ENCODE peak calls at places on chromosomes 4 and X, in six cellular contexts. I is Panc1, U is mucosa of descending colon, V is left lung, M is colonic mucosa, J is right atrium auricular region. O is an unnamed sample. For H3K4me1, the result is how much of the 10 kb centered on the place peaks cover.

GRCh38 chr4:36244257-36245084 is at the start of gene ARAP2:
- DNase-seq in I (no peak), U (peak), V (peak), M (peak), J (peak), O (peak)

GRCh38 chr4:185535818-185536729 is 767 bp upstream of the PDLIM3 start:
- DNase-seq in I (no peak), U (no peak), V (no peak), M (no peak), J (peak), O (no peak)

GRCh38 chr4:137952116-137952515 is 290.0 kb downstream of the SLC7A11 start:
- DNase-seq in I (no peak), U (no peak), V (peak), M (no peak), J (no peak), O (no peak)

GRCh38 chr4:10303291-10303690 is 153.9 kb downstream of the ZNF518B start:
- DNase-seq in I (no peak), U (no peak), V (no peak), M (no peak), J (no peak), O (no peak)

GRCh38 chrX:84907324-84907946 is 96.2 kb upstream of the APOOL start:
- DNase-seq in I (no peak), U (no peak), V (no peak), M (no peak), J (no peak), O (no peak)

GRCh38 chr4:101835121-101835904 is 44.8 kb downstream of the BANK1 start:
- DNase-seq in I (no peak), U (no peak), V (no peak), M (no peak), J (no peak), O (no peak)

GRCh38 chr4:110025057-110025456 is 112.4 kb downstream of the EGF start:
- DNase-seq in I (no peak), U (no peak), V (no peak), M (no peak), J (no peak), O (no peak)

GRCh38 chr4:19930742-19931141 is 321.0 kb upstream of the SLIT2 start:
- DNase-seq in I (no peak), U (no peak), V (no peak), M (no peak), J (no peak), O (no peak)

GRCh38 chr4:25667931-25668557 is 12.4 kb downstream of the SLC34A2 start:
- DNase-seq in I (no peak), U (no peak), V (no peak), M (peak), J (no peak), O (no peak)

GRCh38 chr4:155629183-155629825 is 37.3 kb upstream of the GUCY1A1 start:
- DNase-seq in I (no peak), U (no peak), V (no peak), M (no peak), J (no peak), O (no peak)

GRCh38 chrX:109732319-109732779 is 708 bp downstream of the ACSL4 start:
- DNase-seq in I (no peak), U (no peak), V (no peak), M (no peak), J (no peak), O (peak)

GRCh38 chrX:641671-642435 is 11.3 kb downstream of the SHOX start:
- DNase-seq in I (no peak), U (no peak), V (no peak), M (no peak), J (no peak), O (no peak)

GRCh38 chrX:95903490-95903889 is 781.2 kb upstream of the DIAPH2 start:
- DNase-seq in I (no peak), U (no peak), V (no peak), M (no peak), J (no peak), O (no peak)

GRCh38 chr4:147596976-147597375 is 20.2 kb upstream of the TMEM184C start:
- DNase-seq in I (no peak), U (no peak), V (peak), M (no peak), J (no peak), O (no peak)
- H3K4me1 ChIP-seq in I (under half), U (under half), V (under half), M (under half), J (under half), O (under half)

GRCh38 chr4:71113294-71113693 is 119.8 kb downstream of the DCK start:
- DNase-seq in I (no peak), U (no peak), V (no peak), M (peak), J (no peak), O (no peak)
- TF ChIP-seq CTCF in I (peak), U (no peak), V (no peak), M (peak), J (no peak), O (peak)

DNA sequence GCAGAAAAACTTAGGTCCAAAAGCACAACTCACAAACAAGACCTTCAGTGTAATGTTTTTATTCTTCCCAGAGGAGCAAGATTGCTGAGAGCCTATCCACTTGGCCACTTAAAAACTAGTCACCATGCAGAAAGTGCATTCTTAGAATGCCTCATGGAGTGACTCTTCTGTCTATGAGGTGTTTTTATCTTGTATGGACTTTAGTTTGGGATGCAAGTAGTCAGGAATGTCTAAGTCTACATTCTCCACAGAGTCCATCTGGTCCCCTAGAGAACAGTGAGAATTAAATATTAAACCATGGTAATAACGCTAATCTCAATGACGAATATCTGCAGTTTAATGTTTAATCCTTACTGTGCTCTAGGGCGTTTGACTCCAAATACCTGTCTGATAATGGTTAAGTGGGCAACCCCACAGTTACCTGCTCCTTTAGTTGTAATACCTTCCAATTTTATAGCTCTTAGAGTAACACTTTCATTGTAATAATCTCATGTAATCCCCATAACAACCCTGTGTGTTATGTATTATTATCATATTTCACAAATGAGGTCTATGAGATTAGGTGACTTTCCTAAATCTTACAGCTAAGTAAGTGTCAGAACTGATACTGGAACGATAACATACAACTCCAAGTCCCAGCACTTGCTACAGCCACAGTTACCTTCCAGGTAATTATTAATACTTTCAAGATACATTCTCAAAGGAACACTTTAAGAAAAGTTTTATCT is 235.6 kb upstream of the JADE1 start:
- DNase-seq in I (no peak), U (no peak), V (no peak), M (no peak), J (no peak), O (no peak)
- H3K4me1 ChIP-seq in I (under half), U (under half), V (under half), M (under half), J (under half), O (under half)

GRCh38 chr4:95124906-95125504 is 367.2 kb downstream of the BMPR1B start:
- DNase-seq in I (peak), U (no peak), V (peak), M (peak), J (no peak), O (peak)
- TF ChIP-seq CTCF in I (peak), U (no peak), V (peak), M (peak), J (no peak), O (peak)

DNA sequence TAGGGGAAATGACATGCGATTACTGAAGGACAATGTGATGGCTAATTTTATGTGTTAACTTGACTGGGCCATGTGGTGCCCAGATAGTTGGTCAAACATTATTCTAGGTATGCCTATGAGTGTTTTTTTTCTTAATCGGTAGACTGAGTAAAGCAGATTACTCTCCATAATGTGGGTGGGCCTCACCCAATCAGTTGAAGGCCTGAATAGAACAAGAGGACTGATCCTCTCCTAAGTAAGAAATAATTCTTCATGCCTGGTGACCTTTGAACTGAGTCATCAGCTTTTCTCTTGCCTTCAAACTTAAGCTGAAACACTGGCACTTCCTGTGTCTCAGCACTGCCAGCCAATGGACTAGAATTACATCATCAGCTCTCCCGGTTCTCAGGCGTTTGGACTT is 164.0 kb upstream of the FGF13 start:
- DNase-seq in I (no peak), U (no peak), V (no peak), M (no peak), J (no peak), O (no peak)
- H3K4me1 ChIP-seq in I (under half), U (under half), V (under half), M (under half), J (under half), O (under half)

DNA sequence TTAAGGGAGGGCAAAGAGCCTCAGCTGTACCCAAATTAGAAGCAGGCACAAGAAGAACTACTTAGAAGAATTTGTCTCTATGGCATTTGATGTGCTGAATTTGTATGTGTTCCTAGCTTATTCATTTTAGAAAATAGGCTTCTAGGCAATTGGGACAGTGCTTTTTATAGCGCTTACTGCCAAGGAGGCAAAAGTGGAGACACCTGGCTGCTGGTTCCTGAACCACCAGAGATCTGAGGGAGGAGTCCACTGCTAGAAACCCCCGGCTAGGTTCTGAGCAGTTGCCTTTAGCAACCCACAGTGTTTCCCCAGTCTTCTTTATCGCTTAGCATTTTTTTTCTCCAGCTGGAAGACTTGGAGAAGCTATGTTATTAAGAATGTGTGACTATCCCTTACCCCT is 1.3 kb upstream of the RNF150 start:
- DNase-seq in I (no peak), U (no peak), V (no peak), M (no peak), J (no peak), O (no peak)
- TF ChIP-seq CTCF in I (no peak), U (no peak), V (no peak), M (no peak), J (no peak), O (no peak)

DNA sequence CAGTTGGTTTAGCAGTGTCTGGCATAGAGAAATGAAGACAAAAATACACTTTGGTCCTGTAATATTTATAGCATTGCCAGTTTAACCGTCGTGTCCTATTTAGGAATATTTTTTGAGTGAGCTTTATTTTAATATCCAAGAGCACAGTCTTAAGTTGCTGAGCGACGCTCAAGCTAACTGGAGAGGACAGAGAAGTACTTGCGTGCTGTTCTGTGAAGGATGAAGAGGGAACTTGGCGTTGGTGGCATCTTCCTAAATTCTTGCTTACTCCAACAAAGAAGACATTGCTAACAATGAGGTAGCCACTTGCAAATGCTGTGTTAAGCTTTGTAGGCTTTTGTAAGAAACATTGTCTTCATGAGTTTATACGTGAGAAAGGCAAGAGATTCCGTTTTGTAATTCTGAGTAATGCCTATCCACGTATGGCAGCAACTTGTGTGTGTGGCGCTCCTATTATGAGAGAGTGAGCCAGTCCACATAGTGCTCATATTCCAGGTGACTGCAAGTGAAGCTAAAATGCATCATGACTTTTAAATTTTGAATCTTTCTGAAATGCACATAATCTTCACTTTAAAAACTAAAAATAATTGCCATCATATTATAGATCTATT is 50.6 kb downstream of the SYNPO2 start:
- DNase-seq in I (no peak), U (no peak), V (no peak), M (no peak), J (no peak), O (no peak)
- H3K4me1 ChIP-seq in I (under half), U (under half), V (under half), M (under half), J (under half), O (under half)

GRCh38 chrX:105872921-105873320 is 50.6 kb downstream of the NRK start:
- DNase-seq in I (no peak), U (no peak), V (no peak), M (no peak), J (no peak), O (no peak)

GRCh38 chrX:105874790-105875189 is 52.5 kb downstream of the NRK start:
- DNase-seq in I (no peak), U (no peak), V (no peak), M (no peak), J (no peak), O (no peak)

GRCh38 chrX:105880491-105880890 is 58.2 kb downstream of the NRK start:
- DNase-seq in I (no peak), U (no peak), V (no peak), M (no peak), J (no peak), O (no peak)

GRCh38 chrX:105876658-105877057 is 54.3 kb downstream of the NRK start:
- DNase-seq in I (no peak), U (no peak), V (no peak), M (no peak), J (no peak), O (no peak)
- TF ChIP-seq CTCF in I (peak), U (no peak), V (peak), M (peak), J (no peak), O (peak)

O was measured in DND-41.